ENCODE peak calls at places on chromosomes 1 and 21, in seven cellular contexts. T is SHP77; C is germinal center; E is C1 segment of cervical spinal cord; I is stimulated activated CD4-positive, alpha-beta T cell treated with anti-CD3 and anti-CD28 coated beads, Interleukin-15, amount 100 ng/mL, for 1 hour; O is cardiac fibroblast; S is left cardiac atrium. K is an unnamed sample.

GRCh38 chr1:10853701-10854100 is 57.3 kb upstream of the CASZ1 start:
- DNase-seq in O (no peak), E (no peak), C (no peak), I (no peak), T (no peak), S (no peak), K (no peak)

GRCh38 chr1:47637111-47637685 is 199.4 kb downstream of the FOXD2 start:
- DNase-seq in I (no peak), O (peak), S (no peak), E (no peak), C (no peak), T (no peak), K (no peak)

GRCh38 chr1:227543283-227544066 is 19.9 kb upstream of the ZNF678 start:
- DNase-seq in I (no peak), C (peak), T (no peak), E (no peak), O (no peak), S (no peak), K (no peak)

GRCh38 chr1:100506221-100506620 is 31.7 kb upstream of the GPR88 start:
- DNase-seq in E (no peak), C (no peak), S (no peak), T (no peak), O (peak), I (no peak), K (no peak)

GRCh38 chr1:199954701-199955100 is 72.8 kb upstream of the NR5A2 start:
- DNase-seq in E (no peak), O (no peak), T (no peak), S (no peak), C (peak), I (no peak), K (no peak)

GRCh38 chr1:43348809-43349593 is 9.8 kb upstream of the CDC20 start:
- DNase-seq in E (peak), T (peak), I (no peak), O (peak), C (peak), S (peak), K (no peak)

GRCh38 chr1:206732508-206732907 is 38.1 kb upstream of the IL19 start:
- DNase-seq in E (no peak), I (no peak), C (no peak), S (no peak), T (no peak), O (no peak), K (no peak)

GRCh38 chr1:54806931-54807611 is 5.9 kb upstream of the TTC22 start:
- DNase-seq in C (no peak), O (no peak), I (no peak), T (no peak), S (no peak), E (no peak), K (no peak)

GRCh38 chr21:45588086-45588825 is 46.0 kb upstream of the SLC19A1 start:
- DNase-seq in I (no peak), E (no peak), S (no peak), O (no peak), T (no peak), C (no peak), K (peak)

GRCh38 chr21:42525676-42526378 is 12.2 kb downstream of the SLC37A1 start:
- DNase-seq in S (no peak), T (no peak), E (no peak), C (no peak), O (no peak), I (no peak), K (no peak)

GRCh38 chr1:198681247-198681646 is 42.4 kb downstream of the PTPRC start:
- DNase-seq in I (no peak), O (peak), S (no peak), E (no peak), T (no peak), C (no peak), K (no peak)

GRCh38 chr21:35206141-35207125 is 157.3 kb upstream of the RUNX1 start:
- DNase-seq in E (peak), I (no peak), T (peak), C (peak), S (no peak), O (no peak), K (no peak)

GRCh38 chr1:221994274-221994698 is 252.4 kb upstream of the DUSP10 start:
- DNase-seq in I (no peak), C (no peak), S (no peak), T (no peak), E (no peak), O (no peak), K (no peak)

GRCh38 chr21:21236981-21237380 is 238.8 kb downstream of the NCAM2 start:
- DNase-seq in I (no peak), E (no peak), C (no peak), S (no peak), O (no peak), T (no peak), K (no peak)

GRCh38 chr1:247077768-247078314 is 770 bp downstream of the ZNF670 start:
- DNase-seq in S (no peak), E (no peak), T (no peak), I (no peak), O (peak), C (peak), K (peak)

GRCh38 chr1:6511461-6512244 is 20.2 kb upstream of the PLEKHG5 start:
- DNase-seq in T (no peak), I (no peak), O (no peak), S (no peak), E (no peak), C (no peak), K (no peak)

GRCh38 chr21:35222541-35222941 is 173.4 kb upstream of the RUNX1 start:
- DNase-seq in E (no peak), T (no peak), S (no peak), I (no peak), C (no peak), O (peak), K (no peak)

GRCh38 chr1:94180650-94181049 is 56.7 kb downstream of the ARHGAP29 start:
- DNase-seq in T (no peak), S (no peak), C (no peak), E (no peak), O (no peak), I (no peak), K (no peak)

GRCh38 chr1:96521994-96522760 is 199.4 kb upstream of the PTBP2 start:
- DNase-seq in E (no peak), T (no peak), O (peak), S (no peak), I (no peak), C (no peak), K (no peak)

GRCh38 chr1:86435327-86435726 is 11.4 kb downstream of the CLCA2 start:
- DNase-seq in I (no peak), T (no peak), E (no peak), C (no peak), O (no peak), S (no peak), K (no peak)

GRCh38 chr1:244349581-244350001 is 102.1 kb downstream of the ADSS2 start:
- DNase-seq in T (no peak), S (no peak), I (no peak), E (no peak), O (peak), C (no peak), K (no peak)

GRCh38 chr1:169150631-169151337 is 44.3 kb downstream of the ATP1B1 start:
- DNase-seq in C (no peak), I (no peak), T (no peak), S (no peak), O (no peak), E (no peak), K (no peak)

GRCh38 chr1:117719004-117719403 is 113.2 kb downstream of the TENT5C start:
- DNase-seq in S (no peak), I (no peak), T (no peak), E (no peak), O (no peak), C (no peak), K (no peak)

GRCh38 chr1:53368314-53369033 is 40.6 kb upstream of the LRP8 start:
- DNase-seq in O (no peak), C (no peak), S (peak), T (peak), E (peak), I (no peak), K (no peak)

GRCh38 chr1:210674151-210674550 is 345.4 kb downstream of the HHAT start:
- DNase-seq in C (no peak), S (no peak), O (no peak), I (no peak), T (no peak), E (no peak), K (no peak)

GRCh38 chr1:52662645-52663313 is 29.8 kb downstream of the SHISAL2A start:
- DNase-seq in I (no peak), T (no peak), S (no peak), O (peak), E (no peak), C (no peak), K (peak)

GRCh38 chr1:10980841-10981727 is 31.4 kb upstream of the TARDBP start:
- DNase-seq in I (no peak), O (peak), S (peak), C (no peak), E (peak), T (no peak), K (peak)

GRCh38 chr1:96998466-96998865 is 276.9 kb downstream of the PTBP2 start:
- DNase-seq in T (no peak), I (no peak), C (no peak), O (no peak), S (no peak), E (no peak), K (no peak)

GRCh38 chr1:29121951-29122661 is 1.6 kb downstream of the TMEM200B start:
- DNase-seq in C (no peak), S (peak), O (peak), I (no peak), E (no peak), T (no peak), K (no peak)

GRCh38 chr21:44517175-44517899 is 22.7 kb downstream of the KRTAP10-1 start:
- DNase-seq in O (peak), S (no peak), C (no peak), I (no peak), T (peak), E (peak), K (no peak)

GRCh38 chr21:45430521-45431501 is 25.8 kb downstream of the COL18A1 start:
- DNase-seq in C (no peak), I (no peak), T (no peak), S (no peak), E (no peak), O (peak), K (no peak)

GRCh38 chr1:39952359-39953110 is 2.4 kb upstream of the MFSD2A start:
- DNase-seq in T (no peak), I (no peak), O (peak), C (no peak), S (no peak), E (peak), K (peak)

GRCh38 chr1:30385246-30385940 is 338.0 kb downstream of the MATN1 start:
- DNase-seq in T (no peak), S (no peak), C (no peak), E (no peak), I (no peak), O (no peak), K (no peak)

GRCh38 chr1:62012821-62013220 is 181.8 kb upstream of the L1TD1 start:
- DNase-seq in I (no peak), E (peak), O (no peak), C (no peak), T (no peak), S (peak), K (peak)

K was measured in foreskin melanocyte.